ENCODE peak calls at places on chromosomes 7 and 10, in six cellular contexts. C is adrenal gland, M is osteoblast, X is bronchial epithelial cell, V is neural crest cell, E is astrocyte of the spinal cord. W is an unnamed sample.

GRCh38 chr10:112953075-112953501 is 3.0 kb downstream of the TCF7L2 start:
- DNase-seq in V (peak; percentile 27), X (no peak), E (peak; percentile 50), C (no peak), M (peak; percentile 64), W (no peak)

GRCh38 chr10:13120786-13121499 is 21.0 kb downstream of the OPTN start:
- DNase-seq in V (no peak), E (no peak), C (no peak), M (no peak), X (no peak), W (no peak)

GRCh38 chr10:130631139-130631864 is 495.1 kb downstream of the GLRX3 start:
- DNase-seq in X (no peak), E (no peak), V (no peak), M (no peak), C (peak; percentile 72), W (no peak)

GRCh38 chr10:109922353-109922975 is 847 bp downstream of the XPNPEP1 start:
- DNase-seq in V (no peak), M (no peak), X (no peak), E (no peak), C (no peak), W (no peak)

GRCh38 chr10:79047875-79048638 is 20.7 kb upstream of the ZMIZ1 start:
- DNase-seq in V (no peak), X (no peak), M (peak; percentile 27), C (peak; percentile 81), E (no peak), W (no peak)

GRCh38 chr10:44863344-44864041 is 47.6 kb upstream of the TMEM72 start:
- DNase-seq in V (no peak), C (no peak), M (no peak), X (no peak), E (no peak), W (no peak)

GRCh38 chr10:110919349-110919931 is at the start of gene SHOC2:
- DNase-seq in C (peak; percentile 100), V (peak; percentile 90), M (peak; percentile 97), X (no peak), E (no peak), W (no peak)

GRCh38 chr7:27339478-27339877 is 96.9 kb downstream of the EVX1 start:
- DNase-seq in E (no peak), X (no peak), V (no peak), C (no peak), M (no peak), W (no peak)

GRCh38 chr7:73964786-73965185 is 63.2 kb upstream of the ELN start:
- DNase-seq in V (no peak), E (no peak), C (peak; percentile 23), X (no peak), M (no peak), W (no peak)

GRCh38 chr7:35253680-35254495 is at the start of gene TBX20:
- DNase-seq in M (peak; percentile 84), V (peak; percentile 43), C (peak; percentile 83), E (peak; percentile 22), X (peak; percentile 9), W (no peak)

GRCh38 chr10:119113805-119114732 is 10.2 kb downstream of the DENND10 start:
- DNase-seq in M (peak; percentile 93), C (no peak), X (peak; percentile 48), E (peak; percentile 68), V (no peak), W (peak; percentile 90)

GRCh38 chr10:122484276-122485060 is 23.1 kb downstream of the HTRA1 start:
- DNase-seq in E (no peak), C (no peak), M (peak; percentile 17), X (no peak), V (no peak), W (no peak)

GRCh38 chr10:33155720-33156638 is 178.5 kb downstream of the NRP1 start:
- DNase-seq in X (peak; percentile 99), E (peak; percentile 72), V (no peak), C (no peak), M (no peak), W (peak; percentile 78)

GRCh38 chr10:77334501-77334900 is 303.1 kb downstream of the KCNMA1 start:
- DNase-seq in X (peak; percentile 30), V (no peak), M (no peak), E (no peak), C (no peak), W (no peak)

GRCh38 chr7:6026011-6026819 is 5.0 kb upstream of the ANKRD61 start:
- DNase-seq in X (peak; percentile 12), C (peak; percentile 77), V (peak; percentile 6), M (peak; percentile 89), E (peak; percentile 29), W (peak; percentile 22)

GRCh38 chr10:124119933-124120332 is 26.5 kb upstream of the CHST15 start:
- DNase-seq in M (peak; percentile 21), E (no peak), X (no peak), C (peak; percentile 88), V (no peak), W (no peak)

GRCh38 chr10:106705576-106706526 is 458.7 kb downstream of the SORCS1 start:
- DNase-seq in C (peak; percentile 82), M (no peak), E (peak; percentile 43), X (peak; percentile 38), V (peak; percentile 81), W (peak; percentile 18)

GRCh38 chr7:101681170-101682007 is 52.3 kb upstream of the MYL10 start:
- DNase-seq in C (peak; percentile 89), M (peak; percentile 97), V (no peak), E (peak; percentile 84), X (peak; percentile 60), W (peak; percentile 92)

GRCh38 chr7:40186586-40186985 is 51.8 kb downstream of the SUGCT start:
- DNase-seq in V (no peak), X (no peak), C (no peak), M (no peak), E (no peak), W (no peak)
- TF ChIP-seq CTCF in V (no peak), X (no peak), C (no peak), M (no peak), E (no peak), W (peak; percentile 36)

GRCh38 chr10:87661861-87662785 is 2.4 kb downstream of the PAPSS2 start:
- DNase-seq in C (no peak), V (no peak), X (no peak), E (peak; percentile 40), M (no peak), W (no peak)

GRCh38 chr10:87658383-87658795 is 1.3 kb upstream of the PAPSS2 start:
- DNase-seq in C (no peak), X (no peak), M (no peak), V (no peak), E (peak; percentile 26), W (no peak)

GRCh38 chr10:87658858-87659555 is 671 bp upstream of the PAPSS2 start:
- DNase-seq in X (no peak), E (peak; percentile 18), M (no peak), C (no peak), V (no peak), W (no peak)

GRCh38 chr10:87660484-87661133 is 931 bp downstream of the PAPSS2 start:
- DNase-seq in X (peak; percentile 39), M (peak; percentile 88), C (peak; percentile 81), V (no peak), E (peak; percentile 60), W (peak; percentile 68)

GRCh38 chr10:87659571-87660483 is at the start of gene PAPSS2:
- DNase-seq in C (peak; percentile 83), E (peak; percentile 69), M (peak; percentile 84), X (peak; percentile 23), V (peak; percentile 54), W (peak; percentile 50)
- TF ChIP-seq CTCF in C (peak; percentile 16), E (peak; percentile 28), M (no peak), X (no peak), V (no peak), W (peak; percentile 61)

DNA sequence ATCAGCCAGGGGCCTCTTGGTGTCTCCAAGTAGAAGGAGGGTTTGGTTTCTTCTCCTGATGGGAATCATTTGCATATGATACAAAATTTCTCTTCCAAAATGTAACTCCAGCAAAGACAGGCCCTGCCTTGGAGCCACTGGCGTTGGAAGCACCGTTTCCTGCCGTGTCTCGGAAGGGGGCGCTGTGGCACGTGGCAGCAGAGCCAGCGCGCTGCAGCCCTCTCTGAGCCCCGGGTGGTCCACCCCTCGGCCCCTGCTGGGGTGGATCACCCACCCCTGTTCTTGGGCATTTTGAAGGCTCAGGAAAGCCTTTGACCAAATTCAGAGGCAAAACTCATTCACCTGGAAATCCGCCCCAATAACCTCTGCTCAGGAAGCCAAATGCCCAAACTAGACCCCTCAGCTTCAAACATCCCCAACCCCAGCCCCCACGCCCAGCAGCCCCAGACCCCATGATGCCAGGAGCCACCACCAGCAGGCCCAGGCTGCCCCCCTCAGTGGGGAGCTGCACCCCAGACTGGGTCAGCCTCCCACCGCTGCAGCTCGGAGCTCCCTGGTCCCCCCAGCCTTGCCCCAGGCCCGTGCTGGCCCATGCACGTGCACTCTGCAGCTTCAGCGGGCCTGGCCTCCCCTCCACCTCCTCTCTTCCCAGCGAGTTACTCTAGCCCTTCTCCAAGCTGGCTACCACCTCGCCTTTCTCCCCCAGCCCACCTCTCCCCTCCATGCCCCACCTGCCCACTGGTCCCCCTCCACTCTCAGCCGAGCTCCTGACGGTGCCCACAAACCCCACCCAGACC is 29.5 kb upstream of the ELFN1 start:
- DNase-seq in C (no peak), X (no peak), V (no peak), E (no peak), M (peak; percentile 52), W (no peak)
- TF ChIP-seq CTCF in C (no peak), X (peak; percentile 33), V (peak; percentile 24), E (no peak), M (no peak), W (peak; percentile 41)

DNA sequence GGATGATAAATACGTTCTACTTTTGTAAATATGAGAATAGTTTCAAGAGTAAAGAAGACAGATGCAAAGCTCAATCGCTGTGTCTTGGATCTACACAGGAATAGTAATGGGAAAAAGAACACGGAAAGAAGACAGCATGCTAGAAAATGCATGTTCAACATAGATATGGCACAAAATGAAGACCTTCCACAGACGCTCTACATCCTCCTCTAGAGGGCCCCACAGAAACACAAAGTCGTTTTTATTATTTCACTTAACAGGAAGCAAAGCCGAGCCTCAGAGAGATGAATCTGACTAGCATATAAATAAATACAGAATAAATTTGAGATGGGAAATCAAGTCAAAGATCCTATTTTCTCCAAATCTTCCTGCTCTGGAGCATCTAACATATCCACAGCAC is 292.6 kb downstream of the PARD3 start:
- DNase-seq in X (no peak), C (no peak), V (no peak), E (peak; percentile 52), M (peak; percentile 30), W (no peak)
- TF ChIP-seq CTCF in X (peak; percentile 8), C (no peak), V (peak; percentile 47), E (peak; percentile 53), M (peak; percentile 50), W (peak; percentile 60)

GRCh38 chr7:80098795-80099194 is 35.8 kb upstream of the GNAI1 start:
- DNase-seq in C (no peak), E (no peak), V (no peak), X (no peak), M (no peak), W (no peak)
- TF ChIP-seq CTCF in C (no peak), E (peak; percentile 36), V (peak; percentile 44), X (peak; percentile 11), M (peak; percentile 33), W (peak; percentile 53)

W was measured in HFFc6.